ENCODE peak calls at places on chromosomes 5 and 9, in eight cellular contexts. L is brain microvascular endothelial cell, G is hepatocyte, W is kidney, Z is endothelial cell of umbilical vein, E is A549, F is uterus, R is fibroblast of lung. S is an unnamed sample.
A peak's percentile ranks its signal among the peaks of the same experiment; 100 is the strongest.

GRCh38 chr5:3456121-3456681 is 139.4 kb upstream of the IRX1 start:
- DNase-seq in L (no peak), G (no peak), W (no peak), Z (no peak), E (no peak), F (no peak), R (no peak), S (no peak)

GRCh38 chr5:113246371-113246870 is 188.4 kb downstream of the TSSK1B start:
- DNase-seq in L (peak; percentile 31), G (no peak), W (no peak), Z (peak; percentile 53), E (no peak), F (peak; percentile 58), R (peak; percentile 33), S (no peak)

GRCh38 chr9:650362-650761 is 191.1 kb upstream of the DMRT1 start:
- DNase-seq in L (no peak), G (no peak), W (no peak), Z (peak; percentile 46), E (no peak), F (no peak), R (no peak), S (no peak)

GRCh38 chr5:132476853-132477729 is 13.5 kb downstream of the IRF1 start:
- DNase-seq in L (no peak), G (no peak), W (peak; percentile 78), Z (no peak), E (no peak), F (no peak), R (no peak), S (peak; percentile 20)

GRCh38 chr9:121455527-121456239 is 44.0 kb downstream of the GGTA1 start:
- DNase-seq in L (no peak), G (no peak), W (no peak), Z (no peak), E (no peak), F (no peak), R (no peak), S (no peak)

GRCh38 chr9:83323148-83323547 is 215.1 kb downstream of the FRMD3 start:
- DNase-seq in L (no peak), G (no peak), W (no peak), Z (no peak), E (no peak), F (no peak), R (no peak), S (no peak)

GRCh38 chr5:132457371-132458225 is 33.0 kb downstream of the IRF1 start:
- DNase-seq in L (peak; percentile 41), G (no peak), W (no peak), Z (no peak), E (no peak), F (peak; percentile 66), R (peak; percentile 93), S (no peak)

GRCh38 chr5:171850354-171850947 is 64.8 kb downstream of the SMIM23 start:
- DNase-seq in L (peak; percentile 20), G (no peak), W (no peak), Z (no peak), E (peak; percentile 33), F (peak; percentile 26), R (no peak), S (no peak)

GRCh38 chr9:90499741-90500140 is 142.9 kb downstream of the DIRAS2 start:
- DNase-seq in L (no peak), G (no peak), W (no peak), Z (no peak), E (no peak), F (no peak), R (no peak), S (no peak)

GRCh38 chr9:88746744-88747398 is 211.9 kb downstream of the NXNL2 start:
- DNase-seq in L (peak; percentile 42), G (no peak), W (peak; percentile 60), Z (peak; percentile 39), E (no peak), F (no peak), R (no peak), S (no peak)

GRCh38 chr9:33116855-33117254 is 40.4 kb upstream of the SMU1 start:
- DNase-seq in L (no peak), G (no peak), W (no peak), Z (no peak), E (no peak), F (no peak), R (no peak), S (no peak)

GRCh38 chr9:134138292-134138691 is 2.4 kb downstream of the WDR5 start:
- DNase-seq in L (no peak), G (no peak), W (no peak), Z (no peak), E (no peak), F (no peak), R (no peak), S (no peak)

GRCh38 chr9:135586601-135587109 is 25.1 kb downstream of the PAEP start:
- DNase-seq in L (no peak), G (peak; percentile 3), W (no peak), Z (no peak), E (no peak), F (no peak), R (no peak), S (no peak)

DNA sequence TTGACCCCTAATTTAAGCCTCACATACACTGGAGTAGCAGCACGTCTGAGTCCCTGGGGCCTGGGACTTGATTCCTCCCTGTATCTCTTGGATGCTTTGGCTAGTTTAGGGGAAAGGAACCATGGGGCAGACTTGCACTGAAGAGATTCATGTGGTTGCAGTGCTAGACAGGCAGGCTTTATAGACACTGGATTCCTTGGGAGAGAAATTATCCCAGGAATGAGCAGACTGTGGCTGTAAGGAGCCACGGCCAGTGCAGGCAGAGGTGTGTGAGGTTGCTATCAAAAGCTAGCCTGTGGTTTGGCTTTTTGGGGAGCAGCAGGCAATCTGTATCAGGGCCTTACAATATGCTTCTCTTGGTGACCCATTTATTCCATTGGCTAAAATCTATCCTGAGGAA is 20.5 kb upstream of the PITX1 start:
- DNase-seq in L (no peak), G (no peak), W (no peak), Z (no peak), E (no peak), F (no peak), R (no peak), S (no peak)
- H3K27ac ChIP-seq in L (no peak overlapping the region), G (peak overlapping the region; percentile 40), W (no peak overlapping the region), Z (no peak overlapping the region), E (no peak overlapping the region), F (no peak overlapping the region), R (no peak overlapping the region), S (no peak overlapping the region)

DNA sequence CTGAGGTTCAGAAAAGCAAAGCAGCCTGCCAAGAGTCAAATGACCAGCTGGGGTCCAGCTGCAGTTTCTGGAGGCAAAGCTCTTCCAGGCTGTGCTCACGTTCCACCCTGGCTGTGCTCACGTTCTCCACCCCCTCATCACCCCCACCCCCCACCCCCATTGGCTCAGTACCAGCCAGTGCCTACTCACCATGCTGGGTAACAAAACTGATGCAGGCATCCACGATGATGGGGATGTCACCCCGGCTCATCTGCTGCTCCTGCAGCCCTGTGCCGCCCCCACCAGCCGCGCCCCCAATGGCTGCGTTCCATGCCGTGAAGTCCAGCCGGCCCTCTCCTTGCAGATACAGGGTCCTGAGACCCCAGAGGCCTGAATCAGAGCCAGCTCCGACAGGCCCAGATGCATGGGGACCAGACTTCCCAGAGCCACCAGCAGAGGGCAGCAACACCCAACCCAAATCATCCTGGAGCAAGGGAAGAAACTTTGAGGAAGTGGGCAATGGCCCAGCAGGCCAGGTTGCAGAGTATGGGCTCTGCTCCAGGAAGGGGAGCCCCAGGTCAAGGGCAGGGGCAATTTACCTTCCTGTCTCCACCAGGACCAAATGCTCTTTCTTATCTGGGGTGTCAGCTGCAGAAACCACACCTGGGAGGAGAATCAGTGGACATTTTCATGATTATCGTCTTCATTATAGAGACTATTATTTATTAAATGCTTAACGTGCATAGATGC is 13.7 kb upstream of the FCHSD1 start:
- DNase-seq in L (peak; percentile 54), G (peak; percentile 80), W (peak; percentile 89), Z (peak; percentile 73), E (peak; percentile 78), F (peak; percentile 69), R (peak; percentile 67), S (peak; percentile 80)
- TF ChIP-seq CTCF in L (peak; percentile 97), G (peak; percentile 83), W (peak; percentile 84), Z (peak; percentile 85), E (peak; percentile 91), F (peak; percentile 88), R (peak; percentile 87), S (peak; percentile 93)

GRCh38 chr9:12908910-12909309 is 134.1 kb downstream of the LURAP1L start:
- DNase-seq in L (no peak), G (no peak), W (no peak), Z (no peak), E (no peak), F (no peak), R (no peak), S (no peak)
- H3K4me3 ChIP-seq in L (no peak overlapping the region), G (no peak overlapping the region), W (no peak overlapping the region), Z (no peak overlapping the region), E (no peak overlapping the region), F (no peak overlapping the region), R (no peak overlapping the region), S (no peak overlapping the region)

GRCh38 chr5:160507181-160507811 is 85.6 kb downstream of the PTTG1 start:
- DNase-seq in L (peak; percentile 76), G (no peak), W (no peak), Z (no peak), E (peak; percentile 10), F (no peak), R (peak; percentile 7), S (no peak)
- H3K27ac ChIP-seq in L (peak overlapping the region; percentile 52), G (no peak overlapping the region), W (no peak overlapping the region), Z (no peak overlapping the region), E (no peak overlapping the region), F (no peak overlapping the region), R (no peak overlapping the region), S (peak overlapping the region; percentile 72)

DNA sequence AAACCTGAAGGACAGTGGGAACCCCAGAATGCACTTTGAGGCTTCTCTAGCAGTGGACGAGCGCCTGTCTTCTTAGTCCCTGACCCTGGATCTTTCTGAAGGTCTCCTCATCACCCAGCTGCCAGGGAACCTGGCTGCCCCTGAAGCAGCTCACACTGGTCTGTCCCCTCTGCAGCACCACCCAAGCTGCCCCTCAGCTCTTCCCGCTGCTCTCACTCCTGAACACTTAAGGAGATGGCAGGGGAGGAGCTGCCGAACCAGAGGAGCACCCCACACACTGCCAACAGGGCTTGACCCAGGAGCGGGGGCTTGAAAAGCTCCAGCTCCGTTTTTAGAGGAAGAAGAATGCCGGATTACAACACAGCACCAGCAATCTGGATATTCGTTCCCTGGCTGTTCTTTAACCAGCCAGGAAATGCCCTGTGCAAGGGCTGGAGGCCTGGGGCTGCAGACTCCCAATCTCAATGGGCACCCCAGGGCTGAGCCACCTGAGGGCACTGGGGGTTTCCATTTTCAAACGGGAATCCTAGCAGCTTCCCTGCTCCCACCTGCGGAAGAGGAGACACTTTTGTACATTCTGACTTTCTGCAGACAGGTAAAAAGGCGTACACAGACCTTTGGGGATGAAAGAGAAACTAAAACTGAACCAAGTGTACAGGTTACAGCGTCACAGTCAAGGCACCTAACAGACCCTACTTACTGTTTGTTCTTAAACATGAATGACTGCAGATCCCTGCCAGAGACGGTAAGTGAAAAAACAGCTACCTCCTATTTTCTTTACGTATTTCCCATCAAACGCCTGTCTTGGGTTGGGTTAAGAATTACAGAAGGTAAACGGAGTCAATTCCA is 36.3 kb downstream of the GOLM1 start:
- DNase-seq in L (no peak), G (no peak), W (no peak), Z (no peak), E (no peak), F (no peak), R (no peak), S (no peak)
- TF ChIP-seq CTCF in L (no peak), G (no peak), W (no peak), Z (no peak), E (no peak), F (no peak), R (no peak), S (no peak)

GRCh38 chr5:78550891-78551290 is 97.7 kb downstream of the LHFPL2 start:
- DNase-seq in L (no peak), G (no peak), W (no peak), Z (no peak), E (no peak), F (no peak), R (no peak), S (no peak)
- H3K4me3 ChIP-seq in L (no peak overlapping the region), G (no peak overlapping the region), W (no peak overlapping the region), Z (no peak overlapping the region), E (no peak overlapping the region), F (no peak overlapping the region), R (no peak overlapping the region), S (no peak overlapping the region)

S was measured in dorsolateral prefrontal cortex.